ENCODE peak calls at places on chromosomes 5 and 9, in four cellular contexts. E is IMR-90, B is omental fat pad, Y is GM06990. D is an unnamed sample.

GRCh38 chr5:19401032-19401431 is 587.0 kb downstream of the CDH18 start:
- DNase-seq in E (no peak), B (no peak), Y (no peak), D (no peak)

GRCh38 chr9:84759300-84759750 is 89.8 kb downstream of the NTRK2 start:
- DNase-seq in E (no peak), B (no peak), Y (peak), D (no peak)

GRCh38 chr9:130995399-130995941 is 13.5 kb upstream of the LAMC3 start:
- DNase-seq in E (peak), B (no peak), Y (no peak), D (no peak)

GRCh38 chr9:34493972-34494535 is 28.7 kb downstream of the ENHO start:
- DNase-seq in E (peak), B (no peak), Y (no peak), D (peak)

GRCh38 chr9:20835364-20836286 is 151.6 kb downstream of the FOCAD start:
- DNase-seq in E (peak), B (no peak), Y (no peak), D (no peak)

GRCh38 chr9:21326526-21327139 is 8.6 kb downstream of the KLHL9 start:
- DNase-seq in E (peak), B (no peak), Y (peak), D (no peak)

GRCh38 chr5:156391139-156391538 is 64.2 kb downstream of the SGCD start:
- DNase-seq in E (peak), B (no peak), Y (no peak), D (no peak)

GRCh38 chr9:107588393-107588792 is 98.8 kb upstream of the KLF4 start:
- DNase-seq in E (no peak), B (no peak), Y (no peak), D (no peak)

GRCh38 chr9:86202338-86202882 is 57.0 kb downstream of the C9orf153 start:
- DNase-seq in E (peak), B (no peak), Y (no peak), D (no peak)

GRCh38 chr9:92947268-92948031 is at the start of gene FGD3:
- DNase-seq in E (no peak), B (no peak), Y (no peak), D (peak)

GRCh38 chr5:142181547-142182191 is 73.1 kb downstream of the NDFIP1 start:
- DNase-seq in E (no peak), B (no peak), Y (no peak), D (no peak)

GRCh38 chr9:37148181-37148580 is 27.8 kb downstream of the ZCCHC7 start:
- DNase-seq in E (no peak), B (no peak), Y (no peak), D (no peak)

GRCh38 chr9:137988701-137989100 is 111.1 kb downstream of the CACNA1B start:
- DNase-seq in E (no peak), B (no peak), Y (no peak), D (no peak)

GRCh38 chr5:68367274-68367673 is 151.7 kb downstream of the PIK3R1 start:
- DNase-seq in E (no peak), B (no peak), Y (no peak), D (no peak)

GRCh38 chr9:7570107-7570720 is 229.4 kb downstream of the DMAC1 start:
- DNase-seq in E (peak), B (peak), Y (peak), D (no peak)

GRCh38 chr5:163079618-163080017 is 357.8 kb upstream of the CCNG1 start:
- DNase-seq in E (no peak), B (no peak), Y (no peak), D (no peak)

GRCh38 chr9:125971050-125971449 is 223.9 kb downstream of the PBX3 start:
- DNase-seq in E (no peak), B (no peak), Y (no peak), D (no peak)

GRCh38 chr5:173472784-173473278 is 143.6 kb downstream of the BOD1 start:
- DNase-seq in E (peak), B (no peak), Y (no peak), D (no peak)

GRCh38 chr9:27183701-27184100 is 74.7 kb downstream of the TEK start:
- DNase-seq in E (peak), B (no peak), Y (no peak), D (no peak)

GRCh38 chr5:10348258-10348657 is 5.2 kb upstream of the MARCHF6 start:
- DNase-seq in E (no peak), B (no peak), Y (no peak), D (no peak)

GRCh38 chr9:35951736-35952135 is 6.2 kb downstream of the OR2S2 start:
- DNase-seq in E (peak), B (no peak), Y (no peak), D (no peak)

GRCh38 chr5:5209101-5209500 is 69.0 kb downstream of the ADAMTS16 start:
- DNase-seq in E (no peak), B (no peak), Y (no peak), D (no peak)

GRCh38 chr5:88677943-88678779 is 204.8 kb downstream of the MEF2C start:
- DNase-seq in E (no peak), B (no peak), Y (no peak), D (no peak)

GRCh38 chr9:10605388-10605787 is 7.4 kb downstream of the PTPRD start:
- DNase-seq in E (no peak), B (no peak), Y (no peak), D (no peak)

GRCh38 chr9:27303219-27303618 is 6.3 kb upstream of the EQTN start:
- DNase-seq in E (peak), B (no peak), Y (no peak), D (no peak)

GRCh38 chr9:70600479-70600878 is 186.0 kb upstream of the KLF9 start:
- DNase-seq in E (peak), B (no peak), Y (no peak), D (no peak)

GRCh38 chr9:36935332-36935731 is 98.7 kb downstream of the PAX5 start:
- DNase-seq in E (no peak), B (no peak), Y (no peak), D (no peak)

GRCh38 chr9:83937861-83938455 is 16.7 kb upstream of the KIF27 start:
- DNase-seq in E (peak), B (no peak), Y (no peak), D (no peak)

GRCh38 chr9:98039474-98040072 is 17.0 kb upstream of the NANS start:
- DNase-seq in E (peak), B (no peak), Y (no peak), D (no peak)

GRCh38 chr5:168877132-168877895 is 298.1 kb upstream of the PANK3 start:
- DNase-seq in E (no peak), B (no peak), Y (no peak), D (no peak)

GRCh38 chr9:89319015-89319905 is 960 bp downstream of the SECISBP2 start:
- DNase-seq in E (no peak), B (no peak), Y (no peak), D (no peak)

DNA sequence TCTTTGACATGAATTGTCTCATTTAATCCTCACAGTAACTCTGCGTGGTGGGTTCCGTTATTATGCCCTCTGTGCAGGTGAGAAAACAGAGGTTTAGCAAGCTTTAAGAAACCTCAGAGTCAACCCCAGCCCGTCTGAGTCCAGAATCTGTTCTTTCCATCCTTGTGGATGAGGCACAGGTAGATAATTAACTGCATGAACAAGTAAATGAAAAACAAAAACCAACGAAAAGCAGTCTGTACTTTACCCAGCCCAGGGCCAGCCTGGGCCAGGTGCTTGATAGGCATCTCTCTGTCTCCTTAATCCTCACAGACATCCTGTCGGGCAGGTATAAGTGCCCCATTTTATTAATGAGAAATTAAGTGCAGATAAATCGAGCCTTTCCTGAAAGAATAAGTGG is 25.3 kb upstream of the CXCL14 start:
- DNase-seq in E (no peak), B (no peak), Y (no peak), D (peak)
- TF ChIP-seq CTCF in E (no peak), B (no peak), Y (no peak), D (no peak)

DNA sequence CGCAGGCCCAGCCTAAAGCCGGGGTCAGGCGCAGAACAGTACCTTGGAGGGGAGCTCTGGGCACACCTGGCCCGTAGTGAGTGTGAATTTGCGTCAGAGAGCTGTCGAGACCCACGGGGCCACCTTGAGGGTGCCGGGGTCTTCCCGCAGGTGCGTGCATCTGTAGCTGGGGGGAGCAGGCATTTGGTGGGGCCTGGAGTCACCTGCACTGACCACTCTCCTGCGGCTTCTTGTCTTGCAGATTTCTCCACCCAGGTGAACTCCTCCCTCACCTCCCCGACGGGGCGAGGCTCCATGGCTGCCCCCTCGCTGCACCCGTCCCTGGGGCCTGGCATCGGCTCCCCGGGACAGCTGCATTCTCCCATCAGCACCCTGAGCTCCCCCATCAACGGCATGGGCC is 75.1 kb downstream of the RXRA start:
- DNase-seq in E (no peak), B (no peak), Y (no peak), D (no peak)
- TF ChIP-seq CTCF in E (no peak), B (no peak), Y (no peak), D (no peak)

DNA sequence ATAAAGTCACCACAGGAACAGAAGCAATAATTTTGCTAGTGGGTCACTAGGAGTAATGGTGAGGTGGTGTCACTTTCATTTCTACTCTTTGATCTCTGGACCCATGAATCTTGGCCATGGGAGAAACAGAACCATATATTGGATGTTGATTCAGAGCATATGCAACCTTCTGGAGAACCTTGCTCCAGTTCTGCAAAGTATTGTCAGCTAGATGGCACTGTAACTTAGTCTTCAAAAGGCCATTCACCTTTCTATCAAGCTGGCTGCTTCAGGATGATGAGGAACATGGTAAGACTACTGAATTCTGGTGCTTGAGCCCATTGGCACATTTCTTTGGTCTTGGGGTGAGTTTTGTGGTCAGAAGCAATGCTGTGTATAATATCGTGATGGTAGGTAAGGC is 129.1 kb upstream of the FBN2 start:
- DNase-seq in E (no peak), B (no peak), Y (no peak), D (no peak)
- TF ChIP-seq CTCF in E (no peak), B (no peak), Y (peak), D (no peak)

GRCh38 chr5:55982957-55983381 is 11.8 kb downstream of the IL6ST start:
- DNase-seq in E (no peak), B (no peak), Y (no peak), D (no peak)
- TF ChIP-seq CTCF in E (no peak), B (no peak), Y (peak), D (no peak)

GRCh38 chr9:13688990-13689600 is 409.6 kb upstream of the MPDZ start:
- DNase-seq in E (no peak), B (no peak), Y (no peak), D (no peak)
- TF ChIP-seq CTCF in E (peak), B (no peak), Y (no peak), D (no peak)

GRCh38 chr9:9592104-9592503 is 1020.7 kb downstream of the PTPRD start:
- DNase-seq in E (no peak), B (no peak), Y (no peak), D (no peak)
- TF ChIP-seq CTCF in E (no peak), B (no peak), Y (no peak), D (no peak)

GRCh38 chr5:1704676-1705075 is 95.0 kb downstream of the MRPL36 start:
- DNase-seq in E (no peak), B (no peak), Y (no peak), D (no peak)
- TF ChIP-seq CTCF in E (no peak), B (no peak), Y (no peak), D (no peak)

DNA sequence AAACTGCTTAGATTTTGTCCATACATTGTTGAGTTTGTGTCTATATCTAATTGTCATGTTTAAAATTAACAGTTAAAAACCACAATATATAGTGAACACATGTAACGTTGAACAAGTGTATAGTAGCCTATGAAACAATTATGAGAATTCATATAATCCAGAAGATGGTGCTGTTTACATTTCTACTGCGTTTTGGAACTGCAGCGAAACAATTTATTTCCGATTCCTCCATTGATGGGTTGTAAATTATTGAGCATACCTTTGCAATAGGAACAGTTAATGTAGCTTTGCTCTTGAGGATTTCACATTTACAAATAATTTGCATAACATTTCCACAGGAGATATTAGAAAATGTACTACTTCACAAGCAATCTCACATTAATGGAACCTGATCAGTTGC is 411.8 kb downstream of the CDH10 start:
- DNase-seq in E (no peak), B (no peak), Y (no peak), D (no peak)
- TF ChIP-seq CTCF in E (no peak), B (no peak), Y (no peak), D (no peak)

GRCh38 chr9:114288233-114289051 is 34.5 kb upstream of the ORM1 start:
- DNase-seq in E (peak), B (peak), Y (no peak), D (peak)
- TF ChIP-seq CTCF in E (peak), B (no peak), Y (no peak), D (no peak)

DNA sequence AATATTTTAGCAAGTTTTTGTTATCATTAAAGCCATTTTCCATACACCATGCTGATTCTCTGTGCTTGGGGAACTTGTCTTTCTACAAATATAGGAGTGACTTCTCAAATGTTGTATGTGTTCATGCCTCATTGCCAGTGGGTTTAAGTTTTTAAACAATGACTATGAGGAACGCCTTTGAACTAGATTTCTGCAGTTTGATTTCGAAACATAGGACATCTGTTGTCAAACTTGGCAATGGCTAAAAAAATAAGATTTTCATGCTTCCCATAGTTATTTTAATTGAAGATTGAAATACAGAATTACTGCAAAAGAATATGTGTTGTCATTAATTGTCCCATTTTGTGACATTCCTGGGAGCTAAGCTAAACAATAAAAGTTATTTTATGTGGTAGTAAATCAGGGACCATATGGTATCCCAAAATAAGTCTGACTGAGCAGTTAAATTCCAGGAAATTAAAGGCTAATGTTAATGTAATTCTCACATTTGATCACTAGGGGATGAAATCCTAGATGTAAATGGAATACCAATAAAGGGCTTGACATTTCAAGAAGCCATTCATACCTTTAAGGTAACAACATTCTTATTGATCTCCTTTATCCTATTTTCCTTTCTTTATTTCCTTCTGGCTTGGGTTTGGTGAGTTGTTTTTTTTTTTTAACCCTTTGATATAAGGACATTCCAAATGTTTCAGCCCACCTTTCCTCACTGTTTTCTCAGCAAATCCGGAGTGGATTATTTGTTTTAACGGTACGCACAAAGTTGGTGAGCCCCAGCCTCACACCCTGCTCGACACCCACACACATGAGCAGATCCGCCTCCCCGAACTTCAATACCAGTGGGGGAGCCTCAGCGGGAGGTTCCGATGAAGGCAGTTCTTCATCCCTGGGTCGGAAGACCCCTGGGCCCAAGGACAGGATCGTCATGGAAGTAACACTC is 116.7 kb downstream of the GOLPH3 start:
- DNase-seq in E (no peak), B (no peak), Y (no peak), D (no peak)
- TF ChIP-seq CTCF in E (peak), B (no peak), Y (no peak), D (peak)